ENCODE peak calls at places on chromosomes 7 and 10, in six cellular contexts. X, B, Y, W, Z and C are unnamed samples.

GRCh38 chr10:61939575-61940301 is 38.2 kb downstream of the ARID5B start:
- DNase-seq in Y (peak; percentile 73), B (peak; percentile 89), W (no peak), Z (no peak), X (peak; percentile 54), C (no peak)

GRCh38 chr10:26455567-26456315 is 17.6 kb downstream of the APBB1IP start:
- DNase-seq in W (no peak), Y (no peak), Z (no peak), B (no peak), X (no peak), C (no peak)

GRCh38 chr10:22244001-22244400 is 26.2 kb upstream of the EBLN1 start:
- DNase-seq in Z (no peak), Y (no peak), W (no peak), X (no peak), B (no peak), C (no peak)

GRCh38 chr7:137834552-137834951 is 12.2 kb downstream of the DGKI start:
- DNase-seq in X (no peak), W (no peak), Z (no peak), B (no peak), Y (peak; percentile 28), C (no peak)

GRCh38 chr7:28835800-28836199 is 122.3 kb downstream of the TRIL start:
- DNase-seq in W (no peak), B (peak; percentile 66), X (no peak), Y (no peak), Z (no peak), C (no peak)

GRCh38 chr7:2499719-2500430 is 19.7 kb upstream of the LFNG start:
- DNase-seq in B (no peak), Y (no peak), W (no peak), X (no peak), Z (no peak), C (no peak)

GRCh38 chr10:70626056-70626455 is 23.5 kb upstream of the PRF1 start:
- DNase-seq in W (no peak), B (no peak), Z (no peak), Y (no peak), X (no peak), C (no peak)

GRCh38 chr7:118918556-118918955 is 694.1 kb downstream of the ANKRD7 start:
- DNase-seq in B (peak; percentile 11), Z (no peak), Y (peak; percentile 10), W (peak; percentile 20), X (peak; percentile 5), C (no peak)

GRCh38 chr10:110755781-110756180 is 111.6 kb downstream of the RBM20 start:
- DNase-seq in Y (no peak), W (no peak), Z (no peak), X (no peak), B (no peak), C (no peak)

GRCh38 chr7:64871761-64872160 is 31.3 kb upstream of the ZNF273 start:
- DNase-seq in Z (no peak), W (peak; percentile 5), X (no peak), Y (no peak), B (no peak), C (no peak)

GRCh38 chr10:68142761-68143160 is 33.5 kb downstream of the MYPN start:
- DNase-seq in W (no peak), Z (no peak), B (no peak), Y (no peak), X (no peak), C (no peak)

GRCh38 chr10:51176976-51177690 is 102.8 kb downstream of the PRKG1 start:
- DNase-seq in Y (peak; percentile 74), B (no peak), Z (no peak), X (peak; percentile 11), W (no peak), C (no peak)

GRCh38 chr7:127253289-127254162 is 785 bp upstream of the GRM8 start:
- DNase-seq in W (peak; percentile 90), B (peak; percentile 57), Z (no peak), X (peak; percentile 4), Y (peak; percentile 55), C (peak; percentile 40)

GRCh38 chr7:124992881-124993562 is 63.4 kb upstream of the POT1 start:
- DNase-seq in X (peak; percentile 73), Y (peak; percentile 91), W (no peak), Z (no peak), B (peak; percentile 79), C (no peak)

GRCh38 chr10:124321433-124322072 is 97.2 kb downstream of the OAT start:
- DNase-seq in W (no peak), X (no peak), Z (no peak), B (no peak), Y (no peak), C (no peak)